ENCODE peak calls at places on chromosome 20, in seven cellular contexts. One of them, this sample, is unnamed.

GRCh38 chr20:15991279-15991678 is 582.0 kb downstream of the KIF16B start:
- DNase-seq in activated CD4-positive, alpha-beta T cell treated with anti-CD3 and anti-CD28 coated beads, Interleukin-2, amount 10 ng/mL, durations not matched to agents 7 days and 5 days: no peak
- DNase-seq in mucosa of descending colon: no peak
- DNase-seq in HTR-8/SVneo: no peak
- DNase-seq in non-pigmented ciliary epithelial cell: no peak
- DNase-seq in psoas muscle: no peak
- DNase-seq in skeletal muscle cell: no peak
- DNase-seq in this sample: no peak

GRCh38 chr20:47075263-47075662 is 180.6 kb downstream of the EYA2 start:
- DNase-seq in mucosa of descending colon: no peak
- DNase-seq in activated CD4-positive, alpha-beta T cell treated with anti-CD3 and anti-CD28 coated beads, Interleukin-2, amount 10 ng/mL, durations not matched to agents 7 days and 5 days: no peak
- DNase-seq in HTR-8/SVneo: no peak
- DNase-seq in psoas muscle: no peak
- DNase-seq in non-pigmented ciliary epithelial cell: no peak
- DNase-seq in skeletal muscle cell: no peak
- DNase-seq in this sample: no peak

GRCh38 chr20:23234311-23235078 is 116.1 kb upstream of the NXT1 start:
- DNase-seq in non-pigmented ciliary epithelial cell: no peak
- DNase-seq in psoas muscle: no peak
- DNase-seq in skeletal muscle cell: peak; percentile 47
- DNase-seq in HTR-8/SVneo: no peak
- DNase-seq in mucosa of descending colon: no peak
- DNase-seq in activated CD4-positive, alpha-beta T cell treated with anti-CD3 and anti-CD28 coated beads, Interleukin-2, amount 10 ng/mL, durations not matched to agents 7 days and 5 days: no peak
- DNase-seq in this sample: no peak

GRCh38 chr20:25005220-25005619 is 12.7 kb upstream of the APMAP start:
- DNase-seq in non-pigmented ciliary epithelial cell: no peak
- DNase-seq in psoas muscle: peak; percentile 22
- DNase-seq in activated CD4-positive, alpha-beta T cell treated with anti-CD3 and anti-CD28 coated beads, Interleukin-2, amount 10 ng/mL, durations not matched to agents 7 days and 5 days: no peak
- DNase-seq in skeletal muscle cell: no peak
- DNase-seq in mucosa of descending colon: no peak
- DNase-seq in HTR-8/SVneo: no peak
- DNase-seq in this sample: peak; percentile 27

GRCh38 chr20:62156254-62156556 is 12.6 kb downstream of the SS18L1 start:
- DNase-seq in psoas muscle: no peak
- DNase-seq in non-pigmented ciliary epithelial cell: no peak
- DNase-seq in mucosa of descending colon: no peak
- DNase-seq in activated CD4-positive, alpha-beta T cell treated with anti-CD3 and anti-CD28 coated beads, Interleukin-2, amount 10 ng/mL, durations not matched to agents 7 days and 5 days: no peak
- DNase-seq in skeletal muscle cell: no peak
- DNase-seq in HTR-8/SVneo: no peak
- DNase-seq in this sample: no peak

GRCh38 chr20:45999908-46000570 is 8.7 kb upstream of the MMP9 start:
- DNase-seq in HTR-8/SVneo: no peak
- DNase-seq in psoas muscle: no peak
- DNase-seq in non-pigmented ciliary epithelial cell: no peak
- DNase-seq in skeletal muscle cell: no peak
- DNase-seq in mucosa of descending colon: no peak
- DNase-seq in activated CD4-positive, alpha-beta T cell treated with anti-CD3 and anti-CD28 coated beads, Interleukin-2, amount 10 ng/mL, durations not matched to agents 7 days and 5 days: no peak
- DNase-seq in this sample: no peak

GRCh38 chr20:34246126-34246626 is 5.0 kb downstream of the ASIP start:
- DNase-seq in skeletal muscle cell: no peak
- DNase-seq in mucosa of descending colon: no peak
- DNase-seq in psoas muscle: no peak
- DNase-seq in HTR-8/SVneo: no peak
- DNase-seq in activated CD4-positive, alpha-beta T cell treated with anti-CD3 and anti-CD28 coated beads, Interleukin-2, amount 10 ng/mL, durations not matched to agents 7 days and 5 days: no peak
- DNase-seq in non-pigmented ciliary epithelial cell: no peak
- DNase-seq in this sample: no peak

GRCh38 chr20:31720486-31721407 is 1.9 kb downstream of the BCL2L1 start:
- DNase-seq in skeletal muscle cell: no peak
- DNase-seq in HTR-8/SVneo: no peak
- DNase-seq in non-pigmented ciliary epithelial cell: no peak
- DNase-seq in psoas muscle: no peak
- DNase-seq in activated CD4-positive, alpha-beta T cell treated with anti-CD3 and anti-CD28 coated beads, Interleukin-2, amount 10 ng/mL, durations not matched to agents 7 days and 5 days: peak; percentile 36
- DNase-seq in mucosa of descending colon: peak; percentile 64
- DNase-seq in this sample: no peak

GRCh38 chr20:35742741-35743523 is 872 bp upstream of the RBM39 start:
- DNase-seq in skeletal muscle cell: no peak
- DNase-seq in mucosa of descending colon: no peak
- DNase-seq in activated CD4-positive, alpha-beta T cell treated with anti-CD3 and anti-CD28 coated beads, Interleukin-2, amount 10 ng/mL, durations not matched to agents 7 days and 5 days: peak; percentile 32
- DNase-seq in psoas muscle: no peak
- DNase-seq in non-pigmented ciliary epithelial cell: no peak
- DNase-seq in HTR-8/SVneo: no peak
- DNase-seq in this sample: no peak

GRCh38 chr20:39960522-39961420 is 728.3 kb downstream of the MAFB start:
- DNase-seq in activated CD4-positive, alpha-beta T cell treated with anti-CD3 and anti-CD28 coated beads, Interleukin-2, amount 10 ng/mL, durations not matched to agents 7 days and 5 days: no peak
- DNase-seq in HTR-8/SVneo: no peak
- DNase-seq in non-pigmented ciliary epithelial cell: no peak
- DNase-seq in mucosa of descending colon: no peak
- DNase-seq in psoas muscle: peak; percentile 80
- DNase-seq in skeletal muscle cell: no peak
- DNase-seq in this sample: no peak

GRCh38 chr20:44678247-44678646 is 26.7 kb upstream of the ADA start:
- DNase-seq in activated CD4-positive, alpha-beta T cell treated with anti-CD3 and anti-CD28 coated beads, Interleukin-2, amount 10 ng/mL, durations not matched to agents 7 days and 5 days: no peak
- DNase-seq in skeletal muscle cell: no peak
- DNase-seq in non-pigmented ciliary epithelial cell: no peak
- DNase-seq in mucosa of descending colon: no peak
- DNase-seq in psoas muscle: no peak
- DNase-seq in HTR-8/SVneo: peak; percentile 93
- DNase-seq in this sample: no peak

GRCh38 chr20:57335392-57335791 is 5.8 kb downstream of the SPO11 start:
- DNase-seq in psoas muscle: no peak
- DNase-seq in non-pigmented ciliary epithelial cell: no peak
- DNase-seq in skeletal muscle cell: no peak
- DNase-seq in HTR-8/SVneo: no peak
- DNase-seq in mucosa of descending colon: no peak
- DNase-seq in activated CD4-positive, alpha-beta T cell treated with anti-CD3 and anti-CD28 coated beads, Interleukin-2, amount 10 ng/mL, durations not matched to agents 7 days and 5 days: no peak
- DNase-seq in this sample: no peak

GRCh38 chr20:3432844-3433243 is 25.4 kb upstream of the DNAAF9 start:
- DNase-seq in non-pigmented ciliary epithelial cell: no peak
- DNase-seq in psoas muscle: no peak
- DNase-seq in skeletal muscle cell: no peak
- DNase-seq in mucosa of descending colon: no peak
- DNase-seq in activated CD4-positive, alpha-beta T cell treated with anti-CD3 and anti-CD28 coated beads, Interleukin-2, amount 10 ng/mL, durations not matched to agents 7 days and 5 days: no peak
- DNase-seq in HTR-8/SVneo: no peak
- DNase-seq in this sample: no peak

GRCh38 chr20:51219544-51219943 is 196.6 kb upstream of the KCNG1 start:
- DNase-seq in non-pigmented ciliary epithelial cell: no peak
- DNase-seq in mucosa of descending colon: no peak
- DNase-seq in HTR-8/SVneo: no peak
- DNase-seq in skeletal muscle cell: no peak
- DNase-seq in psoas muscle: no peak
- DNase-seq in activated CD4-positive, alpha-beta T cell treated with anti-CD3 and anti-CD28 coated beads, Interleukin-2, amount 10 ng/mL, durations not matched to agents 7 days and 5 days: no peak
- DNase-seq in this sample: no peak

GRCh38 chr20:17849111-17849900 is 119.3 kb downstream of the SNX5 start:
- DNase-seq in activated CD4-positive, alpha-beta T cell treated with anti-CD3 and anti-CD28 coated beads, Interleukin-2, amount 10 ng/mL, durations not matched to agents 7 days and 5 days: no peak
- DNase-seq in psoas muscle: no peak
- DNase-seq in non-pigmented ciliary epithelial cell: no peak
- DNase-seq in mucosa of descending colon: no peak
- DNase-seq in skeletal muscle cell: no peak
- DNase-seq in HTR-8/SVneo: no peak
- DNase-seq in this sample: peak; percentile 30

GRCh38 chr20:6501061-6501460 is 266.4 kb upstream of the BMP2 start:
- DNase-seq in activated CD4-positive, alpha-beta T cell treated with anti-CD3 and anti-CD28 coated beads, Interleukin-2, amount 10 ng/mL, durations not matched to agents 7 days and 5 days: no peak
- DNase-seq in skeletal muscle cell: peak; percentile 75
- DNase-seq in HTR-8/SVneo: no peak
- DNase-seq in psoas muscle: no peak
- DNase-seq in mucosa of descending colon: no peak
- DNase-seq in non-pigmented ciliary epithelial cell: peak; percentile 32
- DNase-seq in this sample: no peak

GRCh38 chr20:50242863-50243609 is 52.4 kb downstream of the CEBPB start:
- DNase-seq in HTR-8/SVneo: no peak
- DNase-seq in mucosa of descending colon: peak; percentile 81
- DNase-seq in non-pigmented ciliary epithelial cell: no peak
- DNase-seq in psoas muscle: peak; percentile 48
- DNase-seq in activated CD4-positive, alpha-beta T cell treated with anti-CD3 and anti-CD28 coated beads, Interleukin-2, amount 10 ng/mL, durations not matched to agents 7 days and 5 days: no peak
- DNase-seq in skeletal muscle cell: no peak
- DNase-seq in this sample: no peak

GRCh38 chr20:48626938-48627736 is 200.7 kb downstream of the PREX1 start:
- DNase-seq in skeletal muscle cell: no peak
- DNase-seq in HTR-8/SVneo: no peak
- DNase-seq in activated CD4-positive, alpha-beta T cell treated with anti-CD3 and anti-CD28 coated beads, Interleukin-2, amount 10 ng/mL, durations not matched to agents 7 days and 5 days: no peak
- DNase-seq in psoas muscle: peak; percentile 46
- DNase-seq in non-pigmented ciliary epithelial cell: no peak
- DNase-seq in mucosa of descending colon: peak; percentile 14
- DNase-seq in this sample: no peak

GRCh38 chr20:57469418-57470211 is 55.3 kb downstream of the CTCFL start:
- DNase-seq in non-pigmented ciliary epithelial cell: no peak
- DNase-seq in psoas muscle: no peak
- DNase-seq in activated CD4-positive, alpha-beta T cell treated with anti-CD3 and anti-CD28 coated beads, Interleukin-2, amount 10 ng/mL, durations not matched to agents 7 days and 5 days: no peak
- DNase-seq in HTR-8/SVneo: no peak
- DNase-seq in skeletal muscle cell: no peak
- DNase-seq in mucosa of descending colon: no peak
- DNase-seq in this sample: peak; percentile 57

GRCh38 chr20:57959589-57959988 is 249.8 kb upstream of the PMEPA1 start:
- DNase-seq in HTR-8/SVneo: no peak
- DNase-seq in activated CD4-positive, alpha-beta T cell treated with anti-CD3 and anti-CD28 coated beads, Interleukin-2, amount 10 ng/mL, durations not matched to agents 7 days and 5 days: no peak
- DNase-seq in non-pigmented ciliary epithelial cell: no peak
- DNase-seq in mucosa of descending colon: no peak
- DNase-seq in psoas muscle: peak; percentile 12
- DNase-seq in skeletal muscle cell: no peak
- DNase-seq in this sample: no peak

GRCh38 chr20:58127731-58128130 is 100.7 kb downstream of the ANKRD60 start:
- DNase-seq in HTR-8/SVneo: peak; percentile 96
- DNase-seq in non-pigmented ciliary epithelial cell: peak; percentile 81
- DNase-seq in skeletal muscle cell: no peak
- DNase-seq in psoas muscle: no peak
- DNase-seq in mucosa of descending colon: no peak
- DNase-seq in activated CD4-positive, alpha-beta T cell treated with anti-CD3 and anti-CD28 coated beads, Interleukin-2, amount 10 ng/mL, durations not matched to agents 7 days and 5 days: no peak
- DNase-seq in this sample: peak; percentile 25

GRCh38 chr20:63135411-63135810 is 80.5 kb downstream of the YTHDF1 start:
- DNase-seq in activated CD4-positive, alpha-beta T cell treated with anti-CD3 and anti-CD28 coated beads, Interleukin-2, amount 10 ng/mL, durations not matched to agents 7 days and 5 days: no peak
- DNase-seq in skeletal muscle cell: no peak
- DNase-seq in non-pigmented ciliary epithelial cell: no peak
- DNase-seq in HTR-8/SVneo: no peak
- DNase-seq in mucosa of descending colon: peak; percentile 9
- DNase-seq in psoas muscle: peak; percentile 12
- DNase-seq in this sample: peak; percentile 50

GRCh38 chr20:23918896-23919295 is 39.3 kb upstream of the CST5 start:
- DNase-seq in mucosa of descending colon: no peak
- DNase-seq in skeletal muscle cell: no peak
- DNase-seq in HTR-8/SVneo: no peak
- DNase-seq in non-pigmented ciliary epithelial cell: no peak
- DNase-seq in activated CD4-positive, alpha-beta T cell treated with anti-CD3 and anti-CD28 coated beads, Interleukin-2, amount 10 ng/mL, durations not matched to agents 7 days and 5 days: no peak
- DNase-seq in psoas muscle: no peak
- DNase-seq in this sample: no peak

GRCh38 chr20:24768226-24768625 is 180.8 kb upstream of the CST7 start:
- DNase-seq in psoas muscle: no peak
- DNase-seq in skeletal muscle cell: no peak
- DNase-seq in activated CD4-positive, alpha-beta T cell treated with anti-CD3 and anti-CD28 coated beads, Interleukin-2, amount 10 ng/mL, durations not matched to agents 7 days and 5 days: no peak
- DNase-seq in mucosa of descending colon: no peak
- DNase-seq in non-pigmented ciliary epithelial cell: peak; percentile 57
- DNase-seq in HTR-8/SVneo: no peak
- DNase-seq in this sample: no peak

GRCh38 chr20:54474046-54474445 is 1.3 kb upstream of the DOK5 start:
- DNase-seq in skeletal muscle cell: no peak
- DNase-seq in mucosa of descending colon: no peak
- DNase-seq in HTR-8/SVneo: no peak
- DNase-seq in psoas muscle: no peak
- DNase-seq in activated CD4-positive, alpha-beta T cell treated with anti-CD3 and anti-CD28 coated beads, Interleukin-2, amount 10 ng/mL, durations not matched to agents 7 days and 5 days: no peak
- DNase-seq in non-pigmented ciliary epithelial cell: no peak
- DNase-seq in this sample: no peak

GRCh38 chr20:13101701-13102100 is 92.9 kb downstream of the SPTLC3 start:
- DNase-seq in activated CD4-positive, alpha-beta T cell treated with anti-CD3 and anti-CD28 coated beads, Interleukin-2, amount 10 ng/mL, durations not matched to agents 7 days and 5 days: no peak
- DNase-seq in skeletal muscle cell: peak; percentile 18
- DNase-seq in psoas muscle: no peak
- DNase-seq in mucosa of descending colon: no peak
- DNase-seq in HTR-8/SVneo: no peak
- DNase-seq in non-pigmented ciliary epithelial cell: no peak
- DNase-seq in this sample: no peak

GRCh38 chr20:49880177-49880576 is 35.2 kb downstream of the SPATA2 start:
- DNase-seq in activated CD4-positive, alpha-beta T cell treated with anti-CD3 and anti-CD28 coated beads, Interleukin-2, amount 10 ng/mL, durations not matched to agents 7 days and 5 days: no peak
- DNase-seq in HTR-8/SVneo: no peak
- DNase-seq in mucosa of descending colon: no peak
- DNase-seq in psoas muscle: no peak
- DNase-seq in non-pigmented ciliary epithelial cell: no peak
- DNase-seq in skeletal muscle cell: no peak
- DNase-seq in this sample: no peak

GRCh38 chr20:36629719-36630340 is 16.2 kb downstream of the SLA2 start:
- DNase-seq in mucosa of descending colon: peak; percentile 41
- DNase-seq in non-pigmented ciliary epithelial cell: no peak
- DNase-seq in HTR-8/SVneo: no peak
- DNase-seq in skeletal muscle cell: no peak
- DNase-seq in activated CD4-positive, alpha-beta T cell treated with anti-CD3 and anti-CD28 coated beads, Interleukin-2, amount 10 ng/mL, durations not matched to agents 7 days and 5 days: peak; percentile 68
- DNase-seq in psoas muscle: no peak
- DNase-seq in this sample: no peak

GRCh38 chr20:52049001-52049731 is 142.4 kb downstream of the ZFP64 start:
- DNase-seq in activated CD4-positive, alpha-beta T cell treated with anti-CD3 and anti-CD28 coated beads, Interleukin-2, amount 10 ng/mL, durations not matched to agents 7 days and 5 days: no peak
- DNase-seq in HTR-8/SVneo: no peak
- DNase-seq in mucosa of descending colon: no peak
- DNase-seq in psoas muscle: no peak
- DNase-seq in skeletal muscle cell: no peak
- DNase-seq in non-pigmented ciliary epithelial cell: no peak
- DNase-seq in this sample: no peak

GRCh38 chr20:51529758-51530157 is 12.8 kb downstream of the NFATC2 start:
- DNase-seq in mucosa of descending colon: no peak
- DNase-seq in skeletal muscle cell: no peak
- DNase-seq in non-pigmented ciliary epithelial cell: no peak
- DNase-seq in psoas muscle: no peak
- DNase-seq in HTR-8/SVneo: no peak
- DNase-seq in activated CD4-positive, alpha-beta T cell treated with anti-CD3 and anti-CD28 coated beads, Interleukin-2, amount 10 ng/mL, durations not matched to agents 7 days and 5 days: peak; percentile 59
- DNase-seq in this sample: no peak

GRCh38 chr20:4544765-4545164 is 176.9 kb upstream of the PRND start:
- DNase-seq in HTR-8/SVneo: no peak
- DNase-seq in activated CD4-positive, alpha-beta T cell treated with anti-CD3 and anti-CD28 coated beads, Interleukin-2, amount 10 ng/mL, durations not matched to agents 7 days and 5 days: no peak
- DNase-seq in non-pigmented ciliary epithelial cell: peak; percentile 65
- DNase-seq in mucosa of descending colon: no peak
- DNase-seq in skeletal muscle cell: peak; percentile 48
- DNase-seq in psoas muscle: no peak
- DNase-seq in this sample: no peak

GRCh38 chr20:62666736-62667529 is 24.6 kb downstream of the SLCO4A1 start:
- DNase-seq in HTR-8/SVneo: no peak
- DNase-seq in non-pigmented ciliary epithelial cell: no peak
- DNase-seq in activated CD4-positive, alpha-beta T cell treated with anti-CD3 and anti-CD28 coated beads, Interleukin-2, amount 10 ng/mL, durations not matched to agents 7 days and 5 days: no peak
- DNase-seq in psoas muscle: peak; percentile 70
- DNase-seq in skeletal muscle cell: no peak
- DNase-seq in mucosa of descending colon: peak; percentile 82
- DNase-seq in this sample: no peak

GRCh38 chr20:33689973-33690372 is 3.8 kb upstream of the E2F1 start:
- DNase-seq in mucosa of descending colon: no peak
- DNase-seq in HTR-8/SVneo: peak; percentile 72
- DNase-seq in skeletal muscle cell: no peak
- DNase-seq in activated CD4-positive, alpha-beta T cell treated with anti-CD3 and anti-CD28 coated beads, Interleukin-2, amount 10 ng/mL, durations not matched to agents 7 days and 5 days: peak; percentile 66
- DNase-seq in psoas muscle: no peak
- DNase-seq in non-pigmented ciliary epithelial cell: peak; percentile 31
- DNase-seq in this sample: no peak